ENCODE peak calls at places on chromosomes 11 and 22, in four cellular contexts. One of them, this sample, is unnamed.

GRCh38 chr11:33804471-33804870 is 30.2 kb upstream of the FBXO3 start:
- DNase-seq in H1: no peak
- DNase-seq in HepG2: no peak
- DNase-seq in K562: no peak
- DNase-seq in this sample: no peak

GRCh38 chr22:45917146-45917545 is 59.8 kb downstream of the WNT7B start:
- DNase-seq in H1: no peak
- DNase-seq in HepG2: no peak
- DNase-seq in K562: no peak
- DNase-seq in this sample: no peak

GRCh38 chr11:64768300-64768694 is 8.5 kb upstream of the PYGM start:
- DNase-seq in H1: no peak
- DNase-seq in HepG2: no peak
- DNase-seq in K562: no peak
- DNase-seq in this sample: no peak

GRCh38 chr11:910044-910588 is 494 bp downstream of the CHID1 start:
- DNase-seq in H1: no peak
- DNase-seq in HepG2: no peak
- DNase-seq in K562: peak
- DNase-seq in this sample: no peak

GRCh38 chr11:7299393-7299792 is 47.7 kb downstream of the SYT9 start:
- DNase-seq in H1: no peak
- DNase-seq in HepG2: no peak
- DNase-seq in K562: no peak
- DNase-seq in this sample: no peak

GRCh38 chr11:19232910-19233503 is 7.7 kb downstream of the E2F8 start:
- DNase-seq in H1: no peak
- DNase-seq in HepG2: no peak
- DNase-seq in K562: no peak
- DNase-seq in this sample: peak

GRCh38 chr22:30221121-30221992 is 25.2 kb downstream of the LIF start:
- DNase-seq in H1: no peak
- DNase-seq in HepG2: no peak
- DNase-seq in K562: no peak
- DNase-seq in this sample: no peak

GRCh38 chr22:42797021-42797420 is 60.1 kb downstream of the ARFGAP3 start:
- DNase-seq in H1: no peak
- DNase-seq in HepG2: no peak
- DNase-seq in K562: no peak
- DNase-seq in this sample: peak

GRCh38 chr11:126918556-126918955 is 82.0 kb downstream of the KIRREL3 start:
- DNase-seq in H1: no peak
- DNase-seq in HepG2: no peak
- DNase-seq in K562: no peak
- DNase-seq in this sample: no peak

GRCh38 chr11:64763804-64764611 is 4.2 kb upstream of the PYGM start:
- DNase-seq in H1: no peak
- DNase-seq in HepG2: no peak
- DNase-seq in K562: no peak
- DNase-seq in this sample: no peak

GRCh38 chr11:43124272-43124920 is 187.4 kb upstream of the API5 start:
- DNase-seq in H1: no peak
- DNase-seq in HepG2: no peak
- DNase-seq in K562: no peak
- DNase-seq in this sample: no peak

GRCh38 chr11:78595431-78596130 is 20.9 kb upstream of the NARS2 start:
- DNase-seq in H1: no peak
- DNase-seq in HepG2: no peak
- DNase-seq in K562: no peak
- DNase-seq in this sample: no peak

GRCh38 chr11:120500414-120500936 is 11.1 kb upstream of the GRIK4 start:
- DNase-seq in H1: peak
- DNase-seq in HepG2: no peak
- DNase-seq in K562: no peak
- DNase-seq in this sample: peak

GRCh38 chr11:129861702-129862107 is 33.7 kb downstream of the NFRKB start:
- DNase-seq in H1: no peak
- DNase-seq in HepG2: peak
- DNase-seq in K562: no peak
- DNase-seq in this sample: peak

GRCh38 chr11:2890466-2891241 is 5.1 kb upstream of the CDKN1C start:
- DNase-seq in H1: peak
- DNase-seq in HepG2: no peak
- DNase-seq in K562: peak
- DNase-seq in this sample: no peak

DNA sequence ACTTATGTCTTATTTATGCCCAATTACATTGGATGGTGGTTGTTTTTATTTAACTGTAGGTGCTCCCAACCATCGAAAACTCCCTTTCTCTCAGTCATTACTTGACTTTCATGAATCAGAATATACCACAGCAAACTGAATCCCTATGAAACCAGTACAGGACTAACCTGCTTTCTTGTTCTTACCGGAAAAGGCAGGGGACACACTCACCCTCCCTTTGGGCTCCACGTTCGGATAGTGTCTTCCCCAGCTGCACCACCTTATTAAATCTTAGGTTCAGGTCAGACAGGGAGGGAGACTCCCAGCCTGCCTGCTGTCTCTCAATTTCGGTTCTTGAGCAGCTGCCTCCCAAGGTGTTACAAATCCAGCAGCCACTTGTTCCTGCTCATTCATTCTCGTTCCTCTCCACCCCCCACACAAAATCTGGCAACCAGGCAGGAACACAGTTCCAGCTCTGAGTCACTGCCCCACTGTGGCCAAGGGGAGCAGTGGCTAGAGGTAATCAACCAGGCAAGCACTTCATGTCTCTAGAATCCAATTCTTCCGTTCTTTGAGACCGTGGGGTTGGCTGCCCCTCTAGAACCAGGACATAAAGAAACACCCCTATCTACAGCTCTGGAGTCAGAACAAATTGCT is 133.0 kb downstream of the PLEKHA7 start:
- DNase-seq in H1: no peak
- DNase-seq in HepG2: no peak
- DNase-seq in K562: peak
- DNase-seq in this sample: no peak
- H2AFZ ChIP-seq in H1: no peak
- H2AFZ ChIP-seq in HepG2: no peak
- H2AFZ ChIP-seq in K562: peak
- H2AFZ ChIP-seq in this sample: no peak

DNA sequence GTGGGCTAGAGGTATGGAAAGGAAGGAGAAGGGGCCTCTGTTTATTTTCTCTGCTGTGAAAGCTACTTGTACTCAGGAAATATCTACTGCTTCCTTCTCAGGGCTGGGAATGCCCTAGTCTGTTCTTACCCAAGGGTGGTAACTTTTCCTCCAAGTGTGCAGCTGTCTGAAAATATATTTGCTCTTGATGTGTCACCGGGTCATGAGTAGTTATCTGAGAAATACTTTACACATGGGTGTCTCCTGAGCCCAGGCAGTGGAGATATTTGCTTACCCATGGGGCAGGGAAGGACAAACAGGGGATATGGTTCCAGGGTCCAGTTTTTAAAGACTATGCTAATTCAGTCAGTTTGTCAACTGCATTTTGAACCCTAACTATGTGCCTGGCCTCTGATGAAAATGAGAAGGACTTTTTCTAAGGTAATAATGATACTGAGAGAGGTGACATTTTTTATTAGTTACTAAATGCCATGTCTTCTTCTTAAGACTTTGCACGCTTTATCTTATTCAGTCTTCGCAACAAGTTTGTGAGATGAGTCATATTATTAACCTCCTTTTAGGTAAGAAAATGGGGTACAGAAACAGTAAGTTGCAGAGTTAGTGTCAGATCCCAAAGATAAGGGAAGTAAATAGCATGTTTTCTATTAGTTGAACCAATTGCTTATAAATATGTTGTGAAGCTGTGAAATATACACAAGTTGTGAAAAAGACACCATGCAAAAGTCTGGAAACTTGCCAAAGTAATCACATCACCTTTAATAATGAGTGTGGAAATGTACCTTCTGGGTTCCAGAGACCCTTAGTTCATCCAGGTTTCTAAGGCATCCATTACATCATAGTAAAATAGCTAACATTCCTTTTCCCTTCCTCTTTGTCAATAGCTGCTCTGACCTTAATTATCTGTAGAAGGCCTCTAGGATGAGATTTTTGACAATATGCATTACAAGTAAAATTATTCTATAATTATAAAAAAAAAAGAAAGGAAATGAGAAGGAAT is 22.8 kb downstream of the SYTL2 start:
- DNase-seq in H1: no peak
- DNase-seq in HepG2: peak
- DNase-seq in K562: no peak
- DNase-seq in this sample: peak
- TF ChIP-seq JUN in H1: no peak
- TF ChIP-seq JUN in HepG2: no peak
- TF ChIP-seq JUN in K562: no peak
- TF ChIP-seq JUN in this sample: no peak

GRCh38 chr11:118607401-118608267 is at the start of gene PHLDB1:
- DNase-seq in H1: peak
- DNase-seq in HepG2: peak
- DNase-seq in K562: peak
- DNase-seq in this sample: peak

GRCh38 chr11:118610773-118611432 is 3.5 kb downstream of the PHLDB1 start:
- DNase-seq in H1: peak
- DNase-seq in HepG2: peak
- DNase-seq in K562: peak
- DNase-seq in this sample: peak

GRCh38 chr11:118610220-118610772 is 2.9 kb downstream of the PHLDB1 start:
- DNase-seq in H1: peak
- DNase-seq in HepG2: no peak
- DNase-seq in K562: no peak
- DNase-seq in this sample: peak

GRCh38 chr11:118608268-118609214 is 1.1 kb downstream of the PHLDB1 start:
- DNase-seq in H1: peak
- DNase-seq in HepG2: no peak
- DNase-seq in K562: peak
- DNase-seq in this sample: peak

GRCh38 chr11:118609380-118610219 is 2.2 kb downstream of the PHLDB1 start:
- DNase-seq in H1: peak
- DNase-seq in HepG2: no peak
- DNase-seq in K562: peak
- DNase-seq in this sample: peak
- H2AFZ ChIP-seq in H1: no peak
- H2AFZ ChIP-seq in HepG2: no peak
- H2AFZ ChIP-seq in K562: peak
- H2AFZ ChIP-seq in this sample: peak

DNA sequence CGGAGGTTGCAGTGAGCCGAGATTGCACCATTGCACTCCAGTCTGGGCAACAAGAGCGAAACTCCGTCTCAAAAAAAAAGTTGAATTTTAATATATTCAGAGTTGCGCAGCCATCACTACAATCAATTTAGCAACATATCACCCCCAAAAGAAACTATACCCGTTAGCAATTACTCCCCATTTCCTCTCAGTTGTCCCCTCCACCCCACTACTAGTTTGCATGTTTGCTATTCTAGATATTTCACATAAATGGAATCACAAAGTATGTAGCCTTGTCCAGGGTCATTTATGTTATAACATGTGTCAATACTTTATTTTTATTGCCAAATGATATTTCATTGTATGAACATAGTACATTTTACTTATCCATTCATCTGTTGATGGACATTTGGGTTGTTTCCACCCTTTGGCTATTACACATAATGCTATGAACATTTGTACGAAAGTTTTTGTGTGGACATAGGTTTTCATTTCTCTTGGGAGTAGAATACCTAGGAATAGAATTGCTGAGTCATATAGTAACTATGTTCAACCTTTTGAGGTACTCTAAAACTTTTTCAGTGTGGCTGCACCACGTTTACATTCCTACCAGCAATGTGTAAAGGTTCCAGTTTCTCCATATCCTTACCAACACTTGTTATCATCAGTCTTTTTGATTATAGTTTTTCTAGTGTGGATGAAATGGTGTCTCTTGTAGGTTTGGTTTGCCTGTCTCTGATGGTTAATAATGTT is 2.2 kb downstream of the ZNF143 start:
- DNase-seq in H1: no peak
- DNase-seq in HepG2: peak
- DNase-seq in K562: peak
- DNase-seq in this sample: no peak
- TF ChIP-seq JUN in H1: no peak
- TF ChIP-seq JUN in HepG2: no peak
- TF ChIP-seq JUN in K562: no peak
- TF ChIP-seq JUN in this sample: no peak

GRCh38 chr11:61042961-61043540 is 59.2 kb upstream of the CD5 start:
- DNase-seq in H1: no peak
- DNase-seq in HepG2: no peak
- DNase-seq in K562: no peak
- DNase-seq in this sample: no peak
- H2AFZ ChIP-seq in H1: no peak
- H2AFZ ChIP-seq in HepG2: no peak
- H2AFZ ChIP-seq in K562: no peak
- H2AFZ ChIP-seq in this sample: no peak

GRCh38 chr11:32794439-32794838 is at the start of gene CCDC73:
- DNase-seq in H1: no peak
- DNase-seq in HepG2: no peak
- DNase-seq in K562: no peak
- DNase-seq in this sample: no peak
- TF ChIP-seq JUN in H1: no peak
- TF ChIP-seq JUN in HepG2: no peak
- TF ChIP-seq JUN in K562: no peak
- TF ChIP-seq JUN in this sample: no peak

DNA sequence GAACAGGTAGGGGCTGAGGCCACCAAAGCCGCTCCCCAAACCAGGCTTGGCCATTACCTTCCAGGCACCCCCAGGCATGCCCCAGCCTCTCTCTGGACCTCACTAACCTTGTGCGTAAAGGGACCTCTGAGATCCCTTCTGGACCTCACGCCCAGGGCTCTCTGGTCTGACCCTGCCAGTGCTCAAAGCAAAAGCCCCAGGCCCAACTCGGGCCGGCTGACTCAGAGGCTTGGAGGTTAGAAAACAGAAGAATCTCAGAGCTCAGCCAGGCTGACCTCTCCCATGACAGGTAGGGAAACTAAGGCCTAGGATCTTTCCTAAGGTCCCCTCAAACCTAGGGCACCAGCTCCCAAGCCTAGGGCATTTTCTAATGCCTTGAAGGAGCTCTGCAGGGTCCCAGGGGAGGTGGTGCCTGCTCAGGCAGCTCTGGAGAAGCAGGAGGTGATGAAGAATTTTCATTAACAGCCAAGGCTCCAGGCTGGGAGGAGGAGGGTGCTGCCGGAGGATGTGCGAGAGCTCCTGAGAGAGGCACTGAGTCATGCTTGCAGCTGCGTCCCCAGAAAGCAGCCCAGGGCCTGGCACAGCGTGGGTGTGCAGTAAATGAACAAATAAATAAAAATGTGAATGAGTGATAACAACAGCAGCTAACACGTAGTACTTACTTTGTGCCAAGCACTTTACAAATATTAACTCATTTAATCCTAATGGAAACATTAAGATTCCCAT is 25.6 kb downstream of the ARRB1 start:
- DNase-seq in H1: no peak
- DNase-seq in HepG2: no peak
- DNase-seq in K562: no peak
- DNase-seq in this sample: peak
- H2AFZ ChIP-seq in H1: no peak
- H2AFZ ChIP-seq in HepG2: no peak
- H2AFZ ChIP-seq in K562: no peak
- H2AFZ ChIP-seq in this sample: no peak

GRCh38 chr11:69912161-69912910 is 93.1 kb upstream of the FGF3 start:
- DNase-seq in H1: no peak
- DNase-seq in HepG2: no peak
- DNase-seq in K562: no peak
- DNase-seq in this sample: no peak
- TF ChIP-seq JUN in H1: no peak
- TF ChIP-seq JUN in HepG2: no peak
- TF ChIP-seq JUN in K562: no peak
- TF ChIP-seq JUN in this sample: no peak

GRCh38 chr11:98955551-98955950 is 65.2 kb upstream of the CNTN5 start:
- DNase-seq in H1: no peak
- DNase-seq in HepG2: no peak
- DNase-seq in K562: no peak
- DNase-seq in this sample: no peak
- H2AFZ ChIP-seq in H1: no peak
- H2AFZ ChIP-seq in HepG2: no peak
- H2AFZ ChIP-seq in K562: no peak
- H2AFZ ChIP-seq in this sample: no peak

This sample was measured in endothelial cell of umbilical vein.